ENCODE peak calls at places on chromosomes 4 and X, in seven cellular contexts. One of them, this sample, is unnamed.
A peak's percentile ranks its signal among the peaks of the same experiment; 100 is the strongest.

GRCh38 chr4:124167602-124168001 is 544.9 kb downstream of the ANKRD50 start:
- DNase-seq in CD8-positive, alpha-beta T cell: no peak
- DNase-seq in naive thymus-derived CD4-positive, alpha-beta T cell: no peak
- DNase-seq in effector memory CD4-positive, alpha-beta T cell: no peak
- DNase-seq in body of pancreas: no peak
- DNase-seq in tibial nerve: no peak
- DNase-seq in aorta: peak; percentile 57
- DNase-seq in this sample: no peak

GRCh38 chr4:152389359-152389758 is 146.5 kb downstream of the FBXW7 start:
- DNase-seq in CD8-positive, alpha-beta T cell: no peak
- DNase-seq in naive thymus-derived CD4-positive, alpha-beta T cell: no peak
- DNase-seq in effector memory CD4-positive, alpha-beta T cell: no peak
- DNase-seq in body of pancreas: no peak
- DNase-seq in tibial nerve: no peak
- DNase-seq in aorta: no peak
- DNase-seq in this sample: no peak

GRCh38 chrX:110418220-110418856 is 59.7 kb downstream of the RTL9 start:
- DNase-seq in CD8-positive, alpha-beta T cell: no peak
- DNase-seq in naive thymus-derived CD4-positive, alpha-beta T cell: no peak
- DNase-seq in effector memory CD4-positive, alpha-beta T cell: no peak
- DNase-seq in body of pancreas: peak; percentile 21
- DNase-seq in tibial nerve: peak; percentile 6
- DNase-seq in aorta: no peak
- DNase-seq in this sample: no peak

GRCh38 chr4:24991015-24991414 is 39.7 kb downstream of the LGI2 start:
- DNase-seq in CD8-positive, alpha-beta T cell: no peak
- DNase-seq in naive thymus-derived CD4-positive, alpha-beta T cell: no peak
- DNase-seq in effector memory CD4-positive, alpha-beta T cell: no peak
- DNase-seq in body of pancreas: no peak
- DNase-seq in tibial nerve: no peak
- DNase-seq in aorta: no peak
- DNase-seq in this sample: no peak

GRCh38 chr4:162498168-162498567 is 334.4 kb upstream of the FSTL5 start:
- DNase-seq in CD8-positive, alpha-beta T cell: no peak
- DNase-seq in naive thymus-derived CD4-positive, alpha-beta T cell: no peak
- DNase-seq in effector memory CD4-positive, alpha-beta T cell: no peak
- DNase-seq in body of pancreas: peak; percentile 34
- DNase-seq in tibial nerve: no peak
- DNase-seq in aorta: no peak
- DNase-seq in this sample: no peak

GRCh38 chr4:43251760-43252317 is 359.3 kb downstream of the GRXCR1 start:
- DNase-seq in CD8-positive, alpha-beta T cell: no peak
- DNase-seq in naive thymus-derived CD4-positive, alpha-beta T cell: no peak
- DNase-seq in effector memory CD4-positive, alpha-beta T cell: no peak
- DNase-seq in body of pancreas: no peak
- DNase-seq in tibial nerve: no peak
- DNase-seq in aorta: no peak
- DNase-seq in this sample: no peak

GRCh38 chr4:148026022-148026421 is 294.1 kb downstream of the ARHGAP10 start:
- DNase-seq in CD8-positive, alpha-beta T cell: no peak
- DNase-seq in naive thymus-derived CD4-positive, alpha-beta T cell: no peak
- DNase-seq in effector memory CD4-positive, alpha-beta T cell: no peak
- DNase-seq in body of pancreas: no peak
- DNase-seq in tibial nerve: no peak
- DNase-seq in aorta: no peak
- DNase-seq in this sample: no peak

GRCh38 chr4:83436680-83437079 is 18.9 kb downstream of the HELQ start:
- DNase-seq in CD8-positive, alpha-beta T cell: no peak
- DNase-seq in naive thymus-derived CD4-positive, alpha-beta T cell: no peak
- DNase-seq in effector memory CD4-positive, alpha-beta T cell: no peak
- DNase-seq in body of pancreas: no peak
- DNase-seq in tibial nerve: no peak
- DNase-seq in aorta: no peak
- DNase-seq in this sample: no peak

GRCh38 chr4:186015212-186015817 is 53.6 kb upstream of the TLR3 start:
- DNase-seq in CD8-positive, alpha-beta T cell: no peak
- DNase-seq in naive thymus-derived CD4-positive, alpha-beta T cell: no peak
- DNase-seq in effector memory CD4-positive, alpha-beta T cell: no peak
- DNase-seq in body of pancreas: no peak
- DNase-seq in tibial nerve: no peak
- DNase-seq in aorta: no peak
- DNase-seq in this sample: no peak
- H3K4me1 ChIP-seq in CD8-positive, alpha-beta T cell: no peaks in the 10 kb centered on the region
- H3K4me1 ChIP-seq in naive thymus-derived CD4-positive, alpha-beta T cell: no peaks in the 10 kb centered on the region
- H3K4me1 ChIP-seq in effector memory CD4-positive, alpha-beta T cell: no peaks in the 10 kb centered on the region
- H3K4me1 ChIP-seq in body of pancreas: no peaks in the 10 kb centered on the region
- H3K4me1 ChIP-seq in tibial nerve: no peaks in the 10 kb centered on the region
- H3K4me1 ChIP-seq in aorta: no peaks in the 10 kb centered on the region
- H3K4me1 ChIP-seq in this sample: no peaks in the 10 kb centered on the region

GRCh38 chrX:70169281-70169680 is 8.0 kb upstream of the DGAT2L6 start:
- DNase-seq in CD8-positive, alpha-beta T cell: no peak
- DNase-seq in naive thymus-derived CD4-positive, alpha-beta T cell: no peak
- DNase-seq in effector memory CD4-positive, alpha-beta T cell: no peak
- DNase-seq in body of pancreas: no peak
- DNase-seq in tibial nerve: no peak
- DNase-seq in aorta: no peak
- DNase-seq in this sample: no peak

GRCh38 chrX:70171636-70172035 is 5.6 kb upstream of the DGAT2L6 start:
- DNase-seq in CD8-positive, alpha-beta T cell: no peak
- DNase-seq in naive thymus-derived CD4-positive, alpha-beta T cell: no peak
- DNase-seq in effector memory CD4-positive, alpha-beta T cell: no peak
- DNase-seq in body of pancreas: no peak
- DNase-seq in tibial nerve: no peak
- DNase-seq in aorta: no peak
- DNase-seq in this sample: no peak

GRCh38 chrX:70174754-70175153 is 2.5 kb upstream of the DGAT2L6 start:
- DNase-seq in CD8-positive, alpha-beta T cell: no peak
- DNase-seq in naive thymus-derived CD4-positive, alpha-beta T cell: no peak
- DNase-seq in effector memory CD4-positive, alpha-beta T cell: no peak
- DNase-seq in body of pancreas: no peak
- DNase-seq in tibial nerve: no peak
- DNase-seq in aorta: no peak
- DNase-seq in this sample: no peak

GRCh38 chrX:70172964-70173363 is 4.3 kb upstream of the DGAT2L6 start:
- DNase-seq in CD8-positive, alpha-beta T cell: no peak
- DNase-seq in naive thymus-derived CD4-positive, alpha-beta T cell: no peak
- DNase-seq in effector memory CD4-positive, alpha-beta T cell: no peak
- DNase-seq in body of pancreas: no peak
- DNase-seq in tibial nerve: no peak
- DNase-seq in aorta: no peak
- DNase-seq in this sample: no peak

GRCh38 chrX:70172226-70172625 is 5.1 kb upstream of the DGAT2L6 start:
- DNase-seq in CD8-positive, alpha-beta T cell: no peak
- DNase-seq in naive thymus-derived CD4-positive, alpha-beta T cell: no peak
- DNase-seq in effector memory CD4-positive, alpha-beta T cell: no peak
- DNase-seq in body of pancreas: no peak
- DNase-seq in tibial nerve: no peak
- DNase-seq in aorta: no peak
- DNase-seq in this sample: no peak
- H3K4me1 ChIP-seq in CD8-positive, alpha-beta T cell: no peaks in the 10 kb centered on the region
- H3K4me1 ChIP-seq in naive thymus-derived CD4-positive, alpha-beta T cell: no peaks in the 10 kb centered on the region
- H3K4me1 ChIP-seq in effector memory CD4-positive, alpha-beta T cell: no peaks in the 10 kb centered on the region
- H3K4me1 ChIP-seq in body of pancreas: no peaks in the 10 kb centered on the region
- H3K4me1 ChIP-seq in tibial nerve: no peaks in the 10 kb centered on the region
- H3K4me1 ChIP-seq in aorta: no peaks in the 10 kb centered on the region
- H3K4me1 ChIP-seq in this sample: no peaks in the 10 kb centered on the region

GRCh38 chr4:8272472-8273428 is 3.2 kb downstream of the HTRA3 start:
- DNase-seq in CD8-positive, alpha-beta T cell: no peak
- DNase-seq in naive thymus-derived CD4-positive, alpha-beta T cell: no peak
- DNase-seq in effector memory CD4-positive, alpha-beta T cell: no peak
- DNase-seq in body of pancreas: no peak
- DNase-seq in tibial nerve: no peak
- DNase-seq in aorta: no peak
- DNase-seq in this sample: no peak
- H3K4me1 ChIP-seq in CD8-positive, alpha-beta T cell: no peaks in the 10 kb centered on the region
- H3K4me1 ChIP-seq in naive thymus-derived CD4-positive, alpha-beta T cell: no peaks in the 10 kb centered on the region
- H3K4me1 ChIP-seq in effector memory CD4-positive, alpha-beta T cell: no peaks in the 10 kb centered on the region
- H3K4me1 ChIP-seq in body of pancreas: peaks cover 6% of the 10 kb centered on the region
- H3K4me1 ChIP-seq in tibial nerve: no peaks in the 10 kb centered on the region
- H3K4me1 ChIP-seq in aorta: no peaks in the 10 kb centered on the region
- H3K4me1 ChIP-seq in this sample: no peaks in the 10 kb centered on the region

GRCh38 chrX:153924149-153924861 is 1.8 kb downstream of the ARHGAP4 start:
- DNase-seq in CD8-positive, alpha-beta T cell: no peak
- DNase-seq in naive thymus-derived CD4-positive, alpha-beta T cell: peak; percentile 56
- DNase-seq in effector memory CD4-positive, alpha-beta T cell: peak; percentile 26
- DNase-seq in body of pancreas: no peak
- DNase-seq in tibial nerve: no peak
- DNase-seq in aorta: no peak
- DNase-seq in this sample: peak; percentile 53
- H3K4me1 ChIP-seq in CD8-positive, alpha-beta T cell: peaks cover 32% of the 10 kb centered on the region
- H3K4me1 ChIP-seq in naive thymus-derived CD4-positive, alpha-beta T cell: peaks cover 24% of the 10 kb centered on the region
- H3K4me1 ChIP-seq in effector memory CD4-positive, alpha-beta T cell: peaks cover 39% of the 10 kb centered on the region
- H3K4me1 ChIP-seq in body of pancreas: peaks cover 26% of the 10 kb centered on the region
- H3K4me1 ChIP-seq in tibial nerve: no peaks in the 10 kb centered on the region
- H3K4me1 ChIP-seq in aorta: no peaks in the 10 kb centered on the region
- H3K4me1 ChIP-seq in this sample: peaks cover 75% of the 10 kb centered on the region

DNA sequence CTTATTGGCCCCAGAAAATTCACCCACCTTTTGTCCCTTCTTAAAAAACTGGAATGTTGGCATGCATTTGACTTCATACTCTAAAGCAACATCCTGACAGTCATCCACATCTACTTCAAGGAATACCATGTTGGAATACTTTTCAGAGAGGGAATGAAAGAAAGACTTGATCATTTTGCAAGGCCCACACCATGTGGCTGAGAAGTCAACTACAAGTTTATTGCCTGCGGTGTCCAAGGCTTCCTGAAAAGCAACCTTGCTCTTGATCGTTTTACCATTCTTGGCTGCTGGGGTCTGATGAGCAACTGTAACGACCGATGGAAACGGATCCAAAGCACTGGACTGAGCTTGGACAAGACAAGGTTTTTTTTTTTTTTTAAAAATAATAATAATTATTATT is 9.3 kb downstream of the SEPTIN11 start:
- DNase-seq in CD8-positive, alpha-beta T cell: no peak
- DNase-seq in naive thymus-derived CD4-positive, alpha-beta T cell: no peak
- DNase-seq in effector memory CD4-positive, alpha-beta T cell: no peak
- DNase-seq in body of pancreas: no peak
- DNase-seq in tibial nerve: no peak
- DNase-seq in aorta: no peak
- DNase-seq in this sample: no peak
- H3K4me1 ChIP-seq in CD8-positive, alpha-beta T cell: no peaks in the 10 kb centered on the region
- H3K4me1 ChIP-seq in naive thymus-derived CD4-positive, alpha-beta T cell: no peaks in the 10 kb centered on the region
- H3K4me1 ChIP-seq in effector memory CD4-positive, alpha-beta T cell: no peaks in the 10 kb centered on the region
- H3K4me1 ChIP-seq in body of pancreas: peaks cover 43% of the 10 kb centered on the region
- H3K4me1 ChIP-seq in tibial nerve: no peaks in the 10 kb centered on the region
- H3K4me1 ChIP-seq in aorta: no peaks in the 10 kb centered on the region
- H3K4me1 ChIP-seq in this sample: peaks cover 6% of the 10 kb centered on the region

GRCh38 chr4:144557404-144557803 is 88.6 kb upstream of the HHIP start:
- DNase-seq in CD8-positive, alpha-beta T cell: no peak
- DNase-seq in naive thymus-derived CD4-positive, alpha-beta T cell: no peak
- DNase-seq in effector memory CD4-positive, alpha-beta T cell: no peak
- DNase-seq in body of pancreas: no peak
- DNase-seq in tibial nerve: no peak
- DNase-seq in aorta: no peak
- DNase-seq in this sample: no peak

GRCh38 chr4:144562019-144562740 is 83.8 kb upstream of the HHIP start:
- DNase-seq in CD8-positive, alpha-beta T cell: no peak
- DNase-seq in naive thymus-derived CD4-positive, alpha-beta T cell: no peak
- DNase-seq in effector memory CD4-positive, alpha-beta T cell: no peak
- DNase-seq in body of pancreas: no peak
- DNase-seq in tibial nerve: no peak
- DNase-seq in aorta: no peak
- DNase-seq in this sample: no peak

DNA sequence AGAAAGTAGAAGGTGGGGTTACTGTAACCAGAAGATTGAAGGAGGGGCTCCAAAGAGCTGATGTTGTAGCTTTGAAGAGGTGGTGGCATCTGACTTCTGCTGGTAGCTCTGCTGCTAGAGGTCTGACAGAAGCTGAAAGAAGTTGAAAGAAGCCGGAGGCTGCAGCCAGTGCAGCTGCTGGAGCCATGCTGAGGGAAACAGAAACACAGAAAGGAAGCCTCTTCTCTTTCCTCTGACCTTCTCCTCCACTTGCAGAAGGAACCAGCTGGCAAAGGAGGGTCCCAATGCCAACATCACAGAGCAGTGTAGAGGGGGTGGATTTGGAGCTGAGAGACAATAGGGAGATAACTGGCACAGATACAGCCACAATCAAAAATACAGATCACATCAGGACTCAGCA is 89.3 kb upstream of the HHIP start:
- DNase-seq in CD8-positive, alpha-beta T cell: no peak
- DNase-seq in naive thymus-derived CD4-positive, alpha-beta T cell: no peak
- DNase-seq in effector memory CD4-positive, alpha-beta T cell: no peak
- DNase-seq in body of pancreas: no peak
- DNase-seq in tibial nerve: no peak
- DNase-seq in aorta: no peak
- DNase-seq in this sample: no peak
- H3K4me1 ChIP-seq in CD8-positive, alpha-beta T cell: no peaks in the 10 kb centered on the region
- H3K4me1 ChIP-seq in naive thymus-derived CD4-positive, alpha-beta T cell: no peaks in the 10 kb centered on the region
- H3K4me1 ChIP-seq in effector memory CD4-positive, alpha-beta T cell: no peaks in the 10 kb centered on the region
- H3K4me1 ChIP-seq in body of pancreas: no peaks in the 10 kb centered on the region
- H3K4me1 ChIP-seq in tibial nerve: no peaks in the 10 kb centered on the region
- H3K4me1 ChIP-seq in aorta: no peaks in the 10 kb centered on the region
- H3K4me1 ChIP-seq in this sample: no peaks in the 10 kb centered on the region

GRCh38 chr4:112857461-112857860 is 192.0 kb upstream of the ANK2 start:
- DNase-seq in CD8-positive, alpha-beta T cell: no peak
- DNase-seq in naive thymus-derived CD4-positive, alpha-beta T cell: no peak
- DNase-seq in effector memory CD4-positive, alpha-beta T cell: no peak
- DNase-seq in body of pancreas: no peak
- DNase-seq in tibial nerve: no peak
- DNase-seq in aorta: no peak
- DNase-seq in this sample: no peak
- H3K4me1 ChIP-seq in CD8-positive, alpha-beta T cell: no peaks in the 10 kb centered on the region
- H3K4me1 ChIP-seq in naive thymus-derived CD4-positive, alpha-beta T cell: no peaks in the 10 kb centered on the region
- H3K4me1 ChIP-seq in effector memory CD4-positive, alpha-beta T cell: no peaks in the 10 kb centered on the region
- H3K4me1 ChIP-seq in body of pancreas: no peaks in the 10 kb centered on the region
- H3K4me1 ChIP-seq in tibial nerve: no peaks in the 10 kb centered on the region
- H3K4me1 ChIP-seq in aorta: no peaks in the 10 kb centered on the region
- H3K4me1 ChIP-seq in this sample: no peaks in the 10 kb centered on the region

GRCh38 chr4:8195841-8196460 is 3.1 kb upstream of the SH3TC1 start:
- DNase-seq in CD8-positive, alpha-beta T cell: no peak
- DNase-seq in naive thymus-derived CD4-positive, alpha-beta T cell: no peak
- DNase-seq in effector memory CD4-positive, alpha-beta T cell: no peak
- DNase-seq in body of pancreas: no peak
- DNase-seq in tibial nerve: no peak
- DNase-seq in aorta: no peak
- DNase-seq in this sample: no peak

GRCh38 chr4:8197521-8197920 is 1.6 kb upstream of the SH3TC1 start:
- DNase-seq in CD8-positive, alpha-beta T cell: no peak
- DNase-seq in naive thymus-derived CD4-positive, alpha-beta T cell: no peak
- DNase-seq in effector memory CD4-positive, alpha-beta T cell: no peak
- DNase-seq in body of pancreas: no peak
- DNase-seq in tibial nerve: no peak
- DNase-seq in aorta: no peak
- DNase-seq in this sample: no peak

GRCh38 chr4:8194306-8195242 is 4.5 kb upstream of the SH3TC1 start:
- DNase-seq in CD8-positive, alpha-beta T cell: no peak
- DNase-seq in naive thymus-derived CD4-positive, alpha-beta T cell: no peak
- DNase-seq in effector memory CD4-positive, alpha-beta T cell: no peak
- DNase-seq in body of pancreas: no peak
- DNase-seq in tibial nerve: no peak
- DNase-seq in aorta: no peak
- DNase-seq in this sample: no peak

GRCh38 chr4:8192748-8193738 is 6.0 kb upstream of the SH3TC1 start:
- DNase-seq in CD8-positive, alpha-beta T cell: no peak
- DNase-seq in naive thymus-derived CD4-positive, alpha-beta T cell: peak; percentile 22
- DNase-seq in effector memory CD4-positive, alpha-beta T cell: no peak
- DNase-seq in body of pancreas: peak; percentile 77
- DNase-seq in tibial nerve: peak; percentile 74
- DNase-seq in aorta: no peak
- DNase-seq in this sample: no peak

DNA sequence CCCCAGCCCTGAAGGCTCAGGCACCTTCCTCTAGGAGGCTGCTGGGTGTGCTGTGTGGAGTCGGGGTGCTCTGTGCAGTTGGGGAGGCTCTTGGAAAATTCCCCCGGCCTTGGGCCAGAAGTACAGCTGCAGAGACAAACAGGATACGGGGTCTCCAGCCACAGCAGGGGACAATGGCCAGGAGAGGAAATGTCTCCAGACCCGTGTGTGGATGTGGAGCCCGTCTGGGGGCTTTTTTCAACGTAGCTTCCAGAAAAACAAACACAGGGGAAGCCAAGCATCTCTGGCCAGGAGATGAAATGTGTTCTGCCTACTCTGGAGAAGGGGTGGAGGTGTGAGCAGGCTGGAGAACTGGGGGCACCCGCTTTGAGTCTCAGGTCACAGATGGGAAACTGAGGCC is 3.7 kb upstream of the SH3TC1 start:
- DNase-seq in CD8-positive, alpha-beta T cell: no peak
- DNase-seq in naive thymus-derived CD4-positive, alpha-beta T cell: no peak
- DNase-seq in effector memory CD4-positive, alpha-beta T cell: no peak
- DNase-seq in body of pancreas: no peak
- DNase-seq in tibial nerve: no peak
- DNase-seq in aorta: no peak
- DNase-seq in this sample: no peak
- H3K4me1 ChIP-seq in CD8-positive, alpha-beta T cell: peaks cover 30% of the 10 kb centered on the region
- H3K4me1 ChIP-seq in naive thymus-derived CD4-positive, alpha-beta T cell: peaks cover 8% of the 10 kb centered on the region
- H3K4me1 ChIP-seq in effector memory CD4-positive, alpha-beta T cell: peaks cover 21% of the 10 kb centered on the region
- H3K4me1 ChIP-seq in body of pancreas: peaks cover 46% of the 10 kb centered on the region
- H3K4me1 ChIP-seq in tibial nerve: no peaks in the 10 kb centered on the region
- H3K4me1 ChIP-seq in aorta: no peaks in the 10 kb centered on the region
- H3K4me1 ChIP-seq in this sample: peaks cover 22% of the 10 kb centered on the region